ENCODE peak calls at places on chromosomes 12 and 14, in four cellular contexts. I is K562, H is H1, F is HepG2. Y is an unnamed sample.
A peak's percentile ranks its signal among the peaks of the same experiment; 100 is the strongest.

GRCh38 chr14:45252356-45253069 is 489 bp downstream of the MIS18BP1 start:
- DNase-seq in F (no peak), H (no peak), I (no peak), Y (no peak)

GRCh38 chr12:122681814-122682213 is 21.3 kb downstream of the HCAR2 start:
- DNase-seq in H (no peak), F (no peak), I (no peak), Y (no peak)

GRCh38 chr12:91817512-91817911 is 328.1 kb downstream of the BTG1 start:
- DNase-seq in I (no peak), F (no peak), H (no peak), Y (no peak)

GRCh38 chr14:34874386-34875030 is 652 bp downstream of the BAZ1A start:
- DNase-seq in I (peak; percentile 67), H (no peak), F (peak; percentile 65), Y (no peak)

GRCh38 chr12:95951515-95951914 is 8.4 kb downstream of the AMDHD1 start:
- DNase-seq in H (no peak), I (no peak), F (no peak), Y (no peak)

GRCh38 chr12:75913502-75914110 is 118.0 kb downstream of the PHLDA1 start:
- DNase-seq in H (no peak), I (no peak), F (no peak), Y (no peak)

GRCh38 chr14:52131640-52132320 is 62.9 kb upstream of the NID2 start:
- DNase-seq in H (peak; percentile 62), F (peak; percentile 80), I (peak; percentile 39), Y (peak; percentile 87)

GRCh38 chr14:52703225-52703624 is 3.8 kb upstream of the PSMC6 start:
- DNase-seq in F (no peak), I (no peak), H (no peak), Y (no peak)

GRCh38 chr14:75736845-75737485 is 75.9 kb downstream of the TTLL5 start:
- DNase-seq in I (no peak), H (no peak), F (no peak), Y (no peak)

GRCh38 chr14:61343991-61344405 is 22.6 kb downstream of the PRKCH start:
- DNase-seq in F (no peak), H (no peak), I (no peak), Y (no peak)

GRCh38 chr12:64466178-64466577 is 14.3 kb downstream of the TBK1 start:
- DNase-seq in H (no peak), F (no peak), I (no peak), Y (no peak)

GRCh38 chr12:89353823-89354629 is 1.7 kb upstream of the DUSP6 start:
- DNase-seq in I (no peak), F (peak; percentile 85), H (peak; percentile 67), Y (peak; percentile 73)

GRCh38 chr12:98757455-98757854 is 112.4 kb downstream of the APAF1 start:
- DNase-seq in I (no peak), H (no peak), F (no peak), Y (no peak)

GRCh38 chr14:54697806-54698205 is 130.9 kb downstream of the SAMD4A start:
- DNase-seq in I (no peak), H (no peak), F (no peak), Y (no peak)

GRCh38 chr12:48813464-48814312 is 4.6 kb upstream of the CACNB3 start:
- DNase-seq in I (no peak), H (no peak), F (no peak), Y (no peak)

GRCh38 chr14:104382361-104383087 is 197.0 kb upstream of the C14orf180 start:
- DNase-seq in F (no peak), H (no peak), I (no peak), Y (no peak)

GRCh38 chr14:89921896-89922548 is 32.5 kb downstream of the EFCAB11 start:
- DNase-seq in H (no peak), I (no peak), F (no peak), Y (no peak)

GRCh38 chr12:45988259-45988658 is 2.1 kb downstream of the SCAF11 start:
- DNase-seq in F (no peak), I (no peak), H (no peak), Y (no peak)

GRCh38 chr12:110316861-110317260 is 35.8 kb downstream of the ATP2A2 start:
- DNase-seq in I (no peak), H (no peak), F (no peak), Y (no peak)

GRCh38 chr14:23154876-23155587 is 28.4 kb downstream of the SLC7A8 start:
- DNase-seq in F (no peak), I (peak; percentile 56), H (no peak), Y (no peak)
- TF ChIP-seq FOSL1 in F (no peak), I (no peak), H (no peak), Y (no peak)

GRCh38 chr14:93708800-93709199 is 79.5 kb downstream of the PRIMA1 start:
- DNase-seq in I (no peak), F (no peak), H (no peak), Y (no peak)
- TF ChIP-seq FOSL1 in I (no peak), F (no peak), H (no peak), Y (no peak)

DNA sequence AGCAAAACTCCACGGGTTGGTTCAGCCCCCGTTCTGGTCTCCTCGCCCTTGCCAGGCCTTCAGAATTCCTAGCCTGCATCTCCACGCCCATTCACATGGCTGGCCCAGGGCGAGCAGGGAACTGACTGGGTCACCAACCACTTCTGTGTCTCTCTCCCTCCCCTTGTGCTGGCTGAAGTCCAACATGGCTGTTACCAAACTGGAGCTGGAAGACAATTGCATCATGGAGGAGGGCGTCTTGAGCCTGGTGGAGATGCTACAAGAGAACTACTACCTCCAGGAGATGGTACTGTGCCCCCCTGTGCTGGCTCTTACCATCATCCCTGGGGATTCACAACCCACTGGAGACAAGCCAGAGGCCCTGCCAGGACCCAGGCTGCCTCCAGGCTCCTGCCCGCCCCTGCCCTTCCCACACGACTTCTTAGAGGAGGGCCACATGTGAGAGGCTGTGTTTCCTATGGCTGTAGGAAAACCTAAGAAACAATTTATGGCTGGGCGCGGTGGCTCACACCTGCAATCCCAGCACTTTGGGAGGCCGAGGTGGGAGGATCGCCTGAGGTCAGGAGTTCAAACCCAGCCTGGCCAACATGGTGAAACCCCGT is 9.9 kb downstream of the LRRC74A start:
- DNase-seq in I (no peak), H (no peak), F (no peak), Y (no peak)
- TF ChIP-seq FOSL1 in I (no peak), H (no peak), F (no peak), Y (no peak)

DNA sequence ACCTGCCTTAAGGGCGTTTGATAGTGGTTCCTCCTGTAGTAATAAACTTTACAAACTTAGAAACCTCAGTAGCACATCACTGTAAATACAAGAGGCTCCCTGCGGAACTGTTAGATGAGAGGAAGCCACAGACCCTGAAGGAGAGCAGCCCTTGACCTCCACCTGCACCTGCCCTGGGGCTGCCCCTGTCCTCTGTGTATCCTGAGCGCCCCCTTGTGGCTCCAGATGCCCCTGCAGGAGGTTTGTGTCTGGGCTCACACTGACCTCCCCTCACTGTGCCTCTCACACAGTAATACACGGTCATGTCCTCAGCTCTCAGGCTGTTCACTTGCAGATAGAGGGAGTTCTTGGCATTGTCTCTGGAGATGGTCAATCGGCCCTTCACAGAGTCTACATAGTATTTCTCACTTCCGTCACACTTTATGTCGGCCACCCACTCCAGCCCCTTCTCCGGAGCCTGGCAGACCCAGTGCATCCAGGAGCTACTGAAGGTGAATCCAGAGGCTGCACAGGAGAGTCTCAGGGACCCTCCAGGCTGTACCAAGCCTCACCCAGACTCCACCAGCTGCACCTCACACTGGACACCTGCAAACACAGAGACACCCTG is 1059.8 kb downstream of the TMEM121 start:
- DNase-seq in F (peak; percentile 37), H (no peak), I (peak; percentile 51), Y (no peak)
- TF ChIP-seq FOSL1 in F (no peak), H (no peak), I (no peak), Y (no peak)

GRCh38 chr12:81722004-81722403 is 37.1 kb downstream of the PPFIA2 start:
- DNase-seq in F (no peak), H (no peak), I (no peak), Y (no peak)
- TF ChIP-seq FOSL1 in F (no peak), H (no peak), I (no peak), Y (no peak)

DNA sequence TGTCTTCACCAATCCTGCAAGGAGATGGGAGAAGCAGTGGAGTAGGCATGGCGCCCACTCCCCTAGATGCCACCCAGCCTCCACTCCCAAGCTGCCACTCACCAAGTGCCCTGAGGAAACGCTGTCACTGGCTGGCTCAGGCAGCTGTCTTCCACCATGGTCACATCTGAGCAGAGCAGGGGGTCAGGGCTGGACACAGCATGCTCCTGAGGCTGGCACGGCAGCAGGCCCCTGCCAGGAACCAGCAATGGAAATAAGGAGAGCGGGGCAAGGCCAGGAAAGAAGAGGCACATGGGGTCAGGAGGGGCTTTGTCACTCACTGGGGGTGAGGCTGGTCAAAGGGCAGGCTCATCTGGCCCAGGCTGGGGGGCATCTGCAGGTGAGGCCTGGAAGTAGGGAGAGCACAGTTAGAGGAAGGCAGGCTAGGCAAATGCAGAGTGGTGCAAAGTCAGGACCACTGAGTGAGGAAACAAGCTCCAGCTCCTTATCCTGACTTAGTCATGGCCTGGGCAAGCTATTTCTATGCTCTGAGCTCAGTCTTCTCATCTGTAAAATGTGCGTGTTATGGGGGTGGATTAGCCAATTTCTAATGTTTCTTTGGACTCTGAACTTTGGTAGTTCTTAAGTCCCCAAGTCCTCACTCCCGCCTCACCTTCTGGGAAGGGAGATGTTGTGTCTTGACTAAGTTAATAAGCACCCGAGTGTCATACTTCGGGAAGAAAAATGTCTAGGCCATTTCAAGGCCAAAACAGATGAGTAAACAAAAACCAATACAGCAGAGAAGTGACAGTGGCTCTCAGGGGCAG is 8.0 kb downstream of the NAB2 start:
- DNase-seq in I (peak; percentile 9), F (no peak), H (no peak), Y (no peak)
- TF ChIP-seq FOSL1 in I (no peak), F (no peak), H (no peak), Y (no peak)

GRCh38 chr12:13976028-13976584 is 5.3 kb downstream of the GRIN2B start:
- DNase-seq in F (no peak), H (no peak), I (no peak), Y (no peak)
- TF ChIP-seq FOSL1 in F (no peak), H (no peak), I (no peak), Y (no peak)

GRCh38 chr14:96237641-96238040 is 18.4 kb upstream of the BDKRB1 start:
- DNase-seq in F (no peak), I (no peak), H (no peak), Y (no peak)

GRCh38 chr14:96238676-96239075 is 17.3 kb upstream of the BDKRB1 start:
- DNase-seq in F (no peak), H (no peak), I (no peak), Y (no peak)

GRCh38 chr14:96242126-96242525 is 13.9 kb upstream of the BDKRB1 start:
- DNase-seq in I (no peak), F (no peak), H (no peak), Y (no peak)

GRCh38 chr14:96239759-96240158 is 16.3 kb upstream of the BDKRB1 start:
- DNase-seq in H (no peak), F (no peak), I (no peak), Y (no peak)

DNA sequence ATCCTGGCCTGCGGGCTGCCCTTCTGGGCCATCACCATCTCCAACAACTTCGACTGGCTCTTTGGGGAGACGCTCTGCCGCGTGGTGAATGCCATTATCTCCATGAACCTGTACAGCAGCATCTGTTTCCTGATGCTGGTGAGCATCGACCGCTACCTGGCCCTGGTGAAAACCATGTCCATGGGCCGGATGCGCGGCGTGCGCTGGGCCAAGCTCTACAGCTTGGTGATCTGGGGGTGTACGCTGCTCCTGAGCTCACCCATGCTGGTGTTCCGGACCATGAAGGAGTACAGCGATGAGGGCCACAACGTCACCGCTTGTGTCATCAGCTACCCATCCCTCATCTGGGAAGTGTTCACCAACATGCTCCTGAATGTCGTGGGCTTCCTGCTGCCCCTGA is 15.4 kb upstream of the BDKRB1 start:
- DNase-seq in H (no peak), F (no peak), I (no peak), Y (no peak)
- TF ChIP-seq FOSL1 in H (no peak), F (no peak), I (no peak), Y (no peak)

Y was measured in HCT116.